ENCODE peak calls at places on chromosomes 6 and 20, in five cellular contexts. X is IMR-90, Q is GM12878, B is K562, D is SK-N-SH. E is an unnamed sample.

GRCh38 chr20:42852691-42853090 is 337.0 kb downstream of the PTPRT start:
- DNase-seq in Q (no peak), B (no peak), D (no peak), X (no peak), E (no peak)

GRCh38 chr6:39956951-39957350 is 22.7 kb upstream of the MOCS1 start:
- DNase-seq in B (no peak), X (peak), D (no peak), Q (no peak), E (no peak)

GRCh38 chr20:46307139-46307998 is 929 bp downstream of the CDH22 start:
- DNase-seq in Q (no peak), D (peak), B (peak), X (peak), E (peak)

GRCh38 chr20:12061471-12061870 is 143.8 kb downstream of the BTBD3 start:
- DNase-seq in Q (no peak), D (no peak), B (no peak), X (no peak), E (no peak)

GRCh38 chr20:56395166-56395565 is 2.7 kb downstream of the CSTF1 start:
- DNase-seq in X (no peak), Q (no peak), B (no peak), D (no peak), E (no peak)

GRCh38 chr20:38935967-38936407 is 9.8 kb downstream of the FAM83D start:
- DNase-seq in X (no peak), B (no peak), D (no peak), Q (no peak), E (no peak)

GRCh38 chr20:11195899-11196558 is 522.2 kb upstream of the JAG1 start:
- DNase-seq in B (no peak), Q (no peak), X (peak), D (no peak), E (no peak)

GRCh38 chr6:48564036-48564820 is 453.2 kb upstream of the PTCHD4 start:
- DNase-seq in X (no peak), B (no peak), Q (no peak), D (no peak), E (no peak)

GRCh38 chr20:14861028-14861699 is 523.8 kb upstream of the FLRT3 start:
- DNase-seq in Q (no peak), B (no peak), D (no peak), X (no peak), E (no peak)

GRCh38 chr6:127186889-127187288 is 68.4 kb downstream of the RSPO3 start:
- DNase-seq in D (peak), B (peak), X (no peak), Q (no peak), E (peak)

GRCh38 chr20:17835240-17835940 is 133.2 kb downstream of the SNX5 start:
- DNase-seq in Q (no peak), B (no peak), X (peak), D (no peak), E (no peak)

GRCh38 chr20:33862709-33863403 is 51.7 kb downstream of the CHMP4B start:
- DNase-seq in X (peak), B (peak), D (peak), Q (no peak), E (peak)

GRCh38 chr6:158640519-158640918 is 4.0 kb downstream of the DYNLT1 start:
- DNase-seq in Q (no peak), B (no peak), D (no peak), X (no peak), E (no peak)

GRCh38 chr6:131629656-131630055 is 1.6 kb upstream of the MED23 start:
- DNase-seq in X (no peak), D (no peak), B (no peak), Q (no peak), E (no peak)

GRCh38 chr20:25389381-25389857 is 1.2 kb downstream of the ABHD12 start:
- DNase-seq in B (peak), Q (no peak), X (peak), D (peak), E (no peak)

GRCh38 chr20:10718671-10719070 is 44.9 kb upstream of the JAG1 start:
- DNase-seq in Q (no peak), D (no peak), B (no peak), X (no peak), E (no peak)

GRCh38 chr6:10695086-10695657 is 400 bp downstream of the PAK1IP1 start:
- DNase-seq in Q (no peak), X (peak), D (peak), B (peak), E (no peak)

GRCh38 chr20:46970937-46971630 is 76.4 kb downstream of the EYA2 start:
- DNase-seq in B (peak), Q (no peak), D (peak), X (peak), E (peak)

GRCh38 chr6:33857301-33858052 is 53.7 kb upstream of the MLN start:
- DNase-seq in X (no peak), B (no peak), D (no peak), Q (no peak), E (no peak)

GRCh38 chr6:89035252-89036106 is 45.1 kb upstream of the PNRC1 start:
- DNase-seq in X (peak), Q (no peak), B (peak), D (no peak), E (peak)

GRCh38 chr6:16716450-16716858 is 44.8 kb downstream of the ATXN1 start:
- DNase-seq in Q (no peak), X (no peak), B (no peak), D (no peak), E (peak)

GRCh38 chr6:140779991-140780596 is 1352.6 kb upstream of the GJE1 start:
- DNase-seq in X (no peak), D (no peak), B (no peak), Q (no peak), E (no peak)

GRCh38 chr6:140784573-140784972 is 1348.2 kb upstream of the GJE1 start:
- DNase-seq in B (no peak), D (no peak), X (peak), Q (no peak), E (no peak)

GRCh38 chr6:140779341-140779740 is 1353.4 kb upstream of the GJE1 start:
- DNase-seq in X (peak), Q (no peak), B (no peak), D (no peak), E (no peak)

GRCh38 chr6:140777780-140778179 is 1354.9 kb upstream of the GJE1 start:
- DNase-seq in B (no peak), X (no peak), D (no peak), Q (no peak), E (no peak)

GRCh38 chr6:140782941-140783340 is 1349.8 kb upstream of the GJE1 start:
- DNase-seq in D (no peak), Q (no peak), B (no peak), X (no peak), E (no peak)
- TF ChIP-seq MXI1 in D (no peak), Q (no peak), B (no peak), X (no peak), E (no peak)

DNA sequence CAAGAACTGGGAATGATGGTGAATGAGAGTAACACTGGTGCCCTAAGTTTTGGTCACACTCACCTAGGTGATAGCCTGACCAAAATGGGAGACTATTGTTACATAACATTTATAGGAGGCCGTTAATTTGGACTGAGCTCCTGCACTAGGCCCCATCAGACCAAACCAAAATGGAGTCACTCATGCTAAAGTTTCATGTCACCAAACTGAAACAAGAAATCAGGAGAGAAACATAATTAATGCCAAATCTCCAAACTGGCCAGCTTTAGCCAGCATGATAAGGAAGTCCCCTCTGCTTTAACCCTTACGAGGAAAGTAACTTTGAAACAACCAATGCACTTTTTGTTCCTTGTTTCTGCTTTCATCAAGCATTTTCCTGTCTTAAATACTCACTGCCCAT is 110.9 kb upstream of the SLC22A16 start:
- DNase-seq in B (no peak), D (no peak), X (no peak), Q (no peak), E (no peak)
- TF ChIP-seq MXI1 in B (no peak), D (no peak), X (no peak), Q (no peak), E (no peak)

DNA sequence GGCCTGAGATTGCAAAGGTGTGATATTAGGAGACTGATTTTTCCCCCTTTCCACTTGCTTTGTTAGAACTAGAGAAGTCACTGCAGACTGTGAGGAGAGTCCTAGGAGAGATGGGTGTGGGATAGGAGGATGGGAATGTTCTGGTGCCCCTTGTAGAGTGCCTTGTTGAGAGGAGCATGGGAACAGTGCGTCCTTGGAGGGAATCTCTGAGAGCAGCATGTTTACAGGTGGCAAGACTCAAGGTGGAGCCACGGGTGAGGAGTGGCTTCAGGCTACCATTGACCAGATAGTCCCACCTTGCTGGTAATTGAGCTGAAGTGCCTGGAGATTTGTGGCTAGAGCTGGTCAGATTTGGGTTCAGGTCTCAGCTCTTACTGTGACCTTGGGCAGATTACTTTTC is 6.0 kb downstream of the PLCG1 start:
- DNase-seq in D (no peak), X (no peak), Q (no peak), B (no peak), E (no peak)
- TF ChIP-seq MXI1 in D (no peak), X (no peak), Q (no peak), B (no peak), E (no peak)

GRCh38 chr6:37566209-37566859 is 66.6 kb upstream of the CCDC167 start:
- DNase-seq in D (peak), Q (no peak), X (no peak), B (peak), E (no peak)

GRCh38 chr6:37569317-37569716 is 69.6 kb upstream of the CCDC167 start:
- DNase-seq in Q (no peak), B (no peak), D (no peak), X (no peak), E (no peak)

GRCh38 chr6:37561361-37561760 is 61.7 kb upstream of the CCDC167 start:
- DNase-seq in X (no peak), Q (no peak), D (no peak), B (no peak), E (no peak)

GRCh38 chr6:37569999-37570776 is 70.5 kb upstream of the CCDC167 start:
- DNase-seq in Q (no peak), B (no peak), X (no peak), D (no peak), E (no peak)

DNA sequence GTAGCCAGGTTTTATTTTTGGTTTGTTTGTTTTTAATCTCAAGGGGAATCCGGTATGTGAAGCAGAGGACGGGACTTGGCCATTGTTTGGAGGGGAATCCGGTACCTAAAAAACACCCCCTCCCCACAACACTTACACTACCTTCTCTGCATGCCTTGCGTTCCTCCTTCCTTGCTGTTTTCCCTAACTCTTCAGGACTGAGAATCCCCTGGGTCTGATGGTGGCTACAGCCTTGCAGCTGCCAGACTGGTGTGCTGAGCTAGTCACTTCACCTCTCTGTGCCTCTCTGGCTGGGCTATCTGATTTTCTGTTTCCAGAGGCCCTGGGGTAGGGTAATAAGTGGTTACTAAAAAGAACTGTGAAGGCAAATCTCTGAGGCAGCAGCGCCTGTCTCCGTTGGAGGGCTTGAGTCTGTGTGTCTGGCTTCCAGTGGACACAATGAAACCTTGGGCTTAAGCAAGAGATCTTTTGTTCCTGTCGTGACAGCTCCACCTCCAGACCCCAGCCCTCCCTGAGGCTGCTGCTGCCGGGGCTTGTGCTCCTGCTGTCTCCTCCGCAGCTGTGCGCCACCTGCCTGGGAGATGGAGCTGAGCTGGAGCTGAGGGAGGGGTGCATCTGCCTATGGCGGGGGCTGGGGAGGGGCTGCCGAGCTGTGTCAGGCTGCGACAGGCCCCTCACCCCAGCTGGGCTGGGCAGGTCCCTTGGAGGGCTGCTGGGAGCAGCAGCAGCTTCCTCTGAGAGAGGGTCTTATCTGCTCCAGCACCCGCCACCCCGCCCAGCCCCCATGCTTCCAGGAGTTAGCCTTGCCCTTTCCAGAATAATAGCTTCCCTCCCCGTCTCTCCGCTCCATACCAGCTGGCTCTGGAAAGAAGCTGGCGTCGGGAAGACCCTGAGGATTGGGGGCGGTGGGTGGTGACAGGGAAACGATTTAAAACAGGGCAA is 65.8 kb upstream of the CCDC167 start:
- DNase-seq in Q (no peak), X (no peak), D (peak), B (peak), E (no peak)
- TF ChIP-seq MXI1 in Q (no peak), X (no peak), D (peak), B (no peak), E (no peak)

GRCh38 chr6:156807028-156807427 is 29.9 kb downstream of the ARID1B start:
- DNase-seq in B (no peak), D (no peak), X (no peak), Q (no peak), E (no peak)

GRCh38 chr6:156808287-156808686 is 31.1 kb downstream of the ARID1B start:
- DNase-seq in Q (no peak), X (peak), B (peak), D (no peak), E (no peak)

GRCh38 chr6:156809034-156809433 is 31.9 kb downstream of the ARID1B start:
- DNase-seq in B (peak), Q (peak), X (peak), D (no peak), E (no peak)

GRCh38 chr6:156807795-156808194 is 30.6 kb downstream of the ARID1B start:
- DNase-seq in X (no peak), B (no peak), Q (no peak), D (no peak), E (no peak)

GRCh38 chr6:156809446-156810178 is 32.4 kb downstream of the ARID1B start:
- DNase-seq in B (no peak), Q (no peak), D (no peak), X (no peak), E (no peak)
- TF ChIP-seq MXI1 in B (no peak), Q (peak), D (no peak), X (no peak), E (no peak)

DNA sequence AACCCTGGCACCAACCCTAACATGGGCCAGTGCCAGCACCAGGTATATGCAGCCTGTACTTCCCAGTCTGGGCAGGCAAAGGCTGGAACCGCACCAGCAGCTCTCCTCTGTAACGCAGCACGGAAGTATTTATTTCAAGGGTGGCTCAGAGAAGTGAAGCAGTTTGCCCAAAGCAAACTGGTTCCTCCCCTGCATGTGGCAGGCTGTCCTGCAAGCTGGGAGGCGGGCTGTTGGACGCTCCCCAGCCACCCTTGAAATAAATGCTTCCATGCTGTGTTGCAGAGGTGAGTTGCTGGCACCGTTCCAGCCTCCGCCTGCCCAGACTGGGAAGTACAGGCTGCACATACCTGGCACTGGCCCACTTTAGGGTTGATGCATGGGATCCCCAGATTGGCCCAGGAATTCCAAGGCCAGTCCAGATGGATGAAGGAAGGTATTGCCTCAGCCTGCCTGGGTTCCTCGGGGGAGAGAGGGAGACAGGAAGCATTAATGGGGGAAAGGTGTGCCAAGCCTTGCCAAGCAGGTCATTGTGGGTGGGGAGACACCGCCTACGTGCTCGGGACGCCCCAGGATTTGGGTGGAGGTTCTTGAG is 49.8 kb downstream of the PPARD start:
- DNase-seq in Q (no peak), D (no peak), B (no peak), X (no peak), E (peak)
- TF ChIP-seq MXI1 in Q (no peak), D (no peak), B (no peak), X (no peak), E (no peak)

GRCh38 chr20:32575227-32575581 is 9.9 kb downstream of the NOL4L start:
- DNase-seq in Q (no peak), B (no peak), D (no peak), X (no peak), E (no peak)

GRCh38 chr20:32577657-32578056 is 7.5 kb downstream of the NOL4L start:
- DNase-seq in B (no peak), D (no peak), X (no peak), Q (no peak), E (no peak)

GRCh38 chr20:32577023-32577422 is 8.1 kb downstream of the NOL4L start:
- DNase-seq in B (no peak), X (no peak), D (peak), Q (no peak), E (no peak)

GRCh38 chr20:32575805-32576204 is 9.3 kb downstream of the NOL4L start:
- DNase-seq in Q (no peak), D (no peak), B (peak), X (no peak), E (no peak)

GRCh38 chr20:32576560-32576959 is 8.6 kb downstream of the NOL4L start:
- DNase-seq in X (no peak), D (no peak), Q (no peak), B (no peak), E (no peak)
- TF ChIP-seq MXI1 in X (no peak), D (no peak), Q (no peak), B (no peak), E (no peak)

GRCh38 chr6:155088856-155089255 is 93.7 kb downstream of the TIAM2 start:
- DNase-seq in D (no peak), Q (no peak), X (no peak), B (no peak), E (no peak)

GRCh38 chr6:155090166-155090565 is 95.1 kb downstream of the TIAM2 start:
- DNase-seq in D (no peak), B (no peak), Q (no peak), X (no peak), E (no peak)

GRCh38 chr6:155084431-155085123 is 89.5 kb downstream of the TIAM2 start:
- DNase-seq in B (no peak), Q (no peak), D (no peak), X (peak), E (peak)

GRCh38 chr6:155089746-155090145 is 94.6 kb downstream of the TIAM2 start:
- DNase-seq in Q (no peak), B (no peak), X (no peak), D (no peak), E (no peak)

DNA sequence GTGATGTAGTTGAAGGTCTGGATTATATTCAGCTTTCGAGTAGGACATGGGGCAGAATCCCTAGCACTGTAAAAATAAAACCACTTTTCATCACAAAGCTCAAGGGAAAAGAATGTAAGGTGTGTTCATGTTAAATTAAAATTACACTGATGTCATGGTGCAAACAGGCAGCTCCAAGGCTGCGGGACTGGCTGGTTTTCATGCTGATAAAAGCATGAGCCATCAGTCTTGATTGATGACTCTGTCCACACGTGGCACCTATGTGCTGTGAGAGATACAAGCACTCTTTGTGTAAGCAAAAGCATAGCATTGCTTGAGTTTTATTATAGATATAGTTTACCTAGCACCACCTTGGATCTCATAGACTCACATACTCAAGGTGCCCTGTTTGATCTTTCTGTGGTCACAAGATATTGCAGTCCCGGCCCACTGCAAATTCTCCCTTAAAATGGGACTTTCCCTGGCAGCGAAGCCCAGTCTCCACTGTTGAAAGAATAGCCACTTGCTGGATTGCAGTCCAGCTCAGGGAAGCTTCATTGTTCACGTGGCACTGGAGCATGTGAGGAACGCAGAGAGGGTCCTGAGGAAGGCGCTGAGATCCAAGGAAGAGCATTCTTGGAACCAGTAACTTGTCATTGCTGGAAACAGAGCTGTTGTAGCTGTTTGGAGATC is 90.6 kb downstream of the TIAM2 start:
- DNase-seq in B (peak), D (no peak), X (peak), Q (no peak), E (peak)
- TF ChIP-seq MXI1 in B (no peak), D (no peak), X (no peak), Q (no peak), E (no peak)

DNA sequence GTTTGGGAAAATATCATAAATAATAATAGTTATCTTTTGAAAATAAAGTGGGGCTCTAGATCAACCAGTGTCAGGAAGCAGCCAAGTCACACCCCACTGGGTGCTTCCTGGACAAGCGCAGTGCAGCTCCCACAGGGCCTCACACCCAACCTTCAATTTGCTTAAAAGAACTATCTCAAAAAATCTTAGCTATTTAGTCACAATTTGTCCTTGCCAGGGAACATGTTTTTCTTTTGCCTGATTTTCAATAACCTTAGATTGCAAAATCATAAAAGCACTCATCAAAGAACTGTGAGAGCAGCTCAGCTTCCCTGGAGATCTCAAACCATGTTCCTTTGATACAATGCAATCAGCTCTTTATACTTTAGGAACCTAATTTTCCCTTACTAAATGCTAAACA is 1.6 kb upstream of the NCOA7 start:
- DNase-seq in B (peak), D (no peak), Q (no peak), X (no peak), E (no peak)
- TF ChIP-seq MXI1 in B (no peak), D (no peak), Q (no peak), X (no peak), E (no peak)

E was measured in HepG2.